ENCODE peak calls at places on chromosomes 1 and 21, in nine cellular contexts. D is mesendoderm, P is mesenchymal stem cell, N is neuronal stem cell, O is HCT116, R is SK-N-SH, X is mammary epithelial cell, I is GM23338, E is A549. U is an unnamed sample. For H3K4me1, the result is how much of the 10 kb centered on the place peaks cover.

GRCh38 chr1:217389895-217390294 is 241.0 kb downstream of the GPATCH2 start:
- DNase-seq in D (no peak), P (no peak), N (no peak), O (no peak), R (no peak), X (no peak), I (no peak), E (no peak), U (no peak)

GRCh38 chr1:192669174-192669573 is 33.2 kb downstream of the RGS13 start:
- DNase-seq in D (no peak), P (no peak), N (no peak), O (no peak), R (no peak), X (no peak), I (no peak), E (no peak), U (peak)

GRCh38 chr21:42010507-42011493 is 640 bp upstream of the ZBTB21 start:
- DNase-seq in D (peak), P (peak), N (peak), O (no peak), R (peak), X (peak), I (peak), E (peak), U (peak)

GRCh38 chr1:22388666-22389455 is 62.8 kb upstream of the ZBTB40 start:
- DNase-seq in D (peak), P (peak), N (no peak), O (no peak), R (no peak), X (peak), I (no peak), E (no peak), U (peak)

GRCh38 chr1:215526147-215526845 is 40.8 kb upstream of the KCTD3 start:
- DNase-seq in D (peak), P (peak), N (peak), O (peak), R (peak), X (peak), I (peak), E (no peak), U (peak)

GRCh38 chr1:70290248-70290647 is 64.3 kb downstream of the ANKRD13C start:
- DNase-seq in D (no peak), P (peak), N (no peak), O (no peak), R (no peak), X (peak), I (no peak), E (no peak), U (peak)

GRCh38 chr1:156703336-156703735 is 2.0 kb downstream of the CRABP2 start:
- DNase-seq in D (no peak), P (no peak), N (no peak), O (no peak), R (no peak), X (no peak), I (no peak), E (no peak), U (no peak)

GRCh38 chr1:244801246-244801645 is 34.2 kb upstream of the COX20 start:
- DNase-seq in D (peak), P (peak), N (no peak), O (peak), R (peak), X (peak), I (peak), E (peak), U (peak)

GRCh38 chr1:201143726-201144635 is 10.3 kb downstream of the TMEM9 start:
- DNase-seq in D (no peak), P (no peak), N (no peak), O (no peak), R (no peak), X (no peak), I (no peak), E (no peak), U (no peak)

GRCh38 chr1:64427879-64428278 is 42.0 kb upstream of the CACHD1 start:
- DNase-seq in D (no peak), P (no peak), N (no peak), O (no peak), R (no peak), X (no peak), I (no peak), E (no peak), U (no peak)

GRCh38 chr1:193427524-193427923 is 241.1 kb upstream of the B3GALT2 start:
- DNase-seq in D (peak), P (no peak), N (no peak), O (no peak), R (no peak), X (no peak), I (no peak), E (no peak), U (no peak)

GRCh38 chr1:173134029-173134428 is 73.1 kb downstream of the TNFSF4 start:
- DNase-seq in D (no peak), P (peak), N (no peak), O (no peak), R (no peak), X (no peak), I (no peak), E (no peak), U (peak)

GRCh38 chr1:15767941-15768340 is 9.3 kb downstream of the FBLIM1 start:
- DNase-seq in D (no peak), P (no peak), N (no peak), O (no peak), R (no peak), X (no peak), I (no peak), E (no peak), U (no peak)

GRCh38 chr21:46237474-46237873 is 8.9 kb upstream of the LSS start:
- DNase-seq in D (no peak), P (no peak), N (no peak), O (no peak), R (no peak), X (no peak), I (no peak), E (no peak), U (no peak)

GRCh38 chr1:192795913-192796312 is 12.9 kb upstream of the RGS2 start:
- DNase-seq in D (no peak), P (no peak), N (no peak), O (no peak), R (no peak), X (no peak), I (no peak), E (no peak), U (no peak)

GRCh38 chr1:107786214-107786842 is 178.7 kb downstream of the VAV3 start:
- DNase-seq in D (no peak), P (no peak), N (no peak), O (no peak), R (no peak), X (no peak), I (no peak), E (no peak), U (no peak)

GRCh38 chr1:230139741-230140140 is 72.7 kb downstream of the GALNT2 start:
- DNase-seq in D (no peak), P (peak), N (no peak), O (no peak), R (no peak), X (no peak), I (no peak), E (no peak), U (peak)

GRCh38 chr1:27145934-27146354 is 9.0 kb downstream of the SLC9A1 start:
- DNase-seq in D (peak), P (peak), N (no peak), O (no peak), R (no peak), X (peak), I (no peak), E (peak), U (peak)

GRCh38 chr1:209667103-209667502 is 8.1 kb upstream of the G0S2 start:
- DNase-seq in D (no peak), P (no peak), N (no peak), O (no peak), R (no peak), X (no peak), I (no peak), E (no peak), U (no peak)

GRCh38 chr1:47682786-47683350 is 245.0 kb downstream of the FOXD2 start:
- DNase-seq in D (no peak), P (no peak), N (no peak), O (no peak), R (no peak), X (no peak), I (no peak), E (no peak), U (no peak)

GRCh38 chr1:96660503-96660902 is 61.1 kb upstream of the PTBP2 start:
- DNase-seq in D (no peak), P (peak), N (no peak), O (no peak), R (no peak), X (peak), I (no peak), E (no peak), U (no peak)

GRCh38 chr1:94061513-94062443 is 59.2 kb downstream of the ABCA4 start:
- DNase-seq in D (peak), P (peak), N (peak), O (peak), R (peak), X (peak), I (peak), E (peak), U (peak)

GRCh38 chr1:237170149-237170548 is 128.2 kb downstream of the RYR2 start:
- DNase-seq in D (no peak), P (no peak), N (no peak), O (no peak), R (no peak), X (no peak), I (peak), E (no peak), U (no peak)

GRCh38 chr1:237166593-237167077 is 124.7 kb downstream of the RYR2 start:
- DNase-seq in D (no peak), P (no peak), N (no peak), O (no peak), R (no peak), X (no peak), I (no peak), E (no peak), U (no peak)

GRCh38 chr1:237171564-237172485 is 129.8 kb downstream of the RYR2 start:
- DNase-seq in D (no peak), P (no peak), N (no peak), O (no peak), R (peak), X (no peak), I (no peak), E (no peak), U (no peak)

GRCh38 chr1:237164406-237165352 is 122.7 kb downstream of the RYR2 start:
- DNase-seq in D (no peak), P (no peak), N (no peak), O (no peak), R (no peak), X (no peak), I (no peak), E (no peak), U (no peak)

DNA sequence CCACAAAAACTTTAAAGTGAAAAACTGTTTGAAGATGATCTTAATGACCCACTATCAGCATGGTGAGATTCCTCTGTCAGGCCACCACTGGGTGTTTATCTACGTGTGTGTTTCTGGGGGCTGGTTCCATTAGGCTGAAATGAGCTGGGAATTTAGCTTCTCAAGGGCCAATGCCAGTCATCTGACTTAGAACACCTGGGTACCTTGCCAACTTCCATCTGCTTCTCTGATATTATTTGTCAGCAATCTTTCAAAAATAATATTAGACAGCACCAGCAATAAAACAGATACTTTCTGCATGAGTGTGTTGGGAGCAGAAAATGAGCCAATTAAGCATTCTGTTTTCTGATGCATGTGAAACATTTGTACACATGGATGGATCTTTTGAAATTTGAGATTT is 124.0 kb downstream of the RYR2 start:
- DNase-seq in D (no peak), P (no peak), N (no peak), O (no peak), R (no peak), X (no peak), I (no peak), E (no peak), U (no peak)
- H3K4me2 ChIP-seq in D (no peak), P (no peak), N (no peak), O (no peak), R (no peak), X (no peak), I (no peak), E (no peak), U (no peak)

GRCh38 chr1:5220421-5220820 is 566.0 kb downstream of the AJAP1 start:
- DNase-seq in D (no peak), P (no peak), N (no peak), O (no peak), R (no peak), X (no peak), I (no peak), E (no peak), U (no peak)
- H3K4me1 ChIP-seq in D (under half), P (under half), N (under half), O (under half), R (under half), X (under half), I (under half), E (under half), U (under half)

DNA sequence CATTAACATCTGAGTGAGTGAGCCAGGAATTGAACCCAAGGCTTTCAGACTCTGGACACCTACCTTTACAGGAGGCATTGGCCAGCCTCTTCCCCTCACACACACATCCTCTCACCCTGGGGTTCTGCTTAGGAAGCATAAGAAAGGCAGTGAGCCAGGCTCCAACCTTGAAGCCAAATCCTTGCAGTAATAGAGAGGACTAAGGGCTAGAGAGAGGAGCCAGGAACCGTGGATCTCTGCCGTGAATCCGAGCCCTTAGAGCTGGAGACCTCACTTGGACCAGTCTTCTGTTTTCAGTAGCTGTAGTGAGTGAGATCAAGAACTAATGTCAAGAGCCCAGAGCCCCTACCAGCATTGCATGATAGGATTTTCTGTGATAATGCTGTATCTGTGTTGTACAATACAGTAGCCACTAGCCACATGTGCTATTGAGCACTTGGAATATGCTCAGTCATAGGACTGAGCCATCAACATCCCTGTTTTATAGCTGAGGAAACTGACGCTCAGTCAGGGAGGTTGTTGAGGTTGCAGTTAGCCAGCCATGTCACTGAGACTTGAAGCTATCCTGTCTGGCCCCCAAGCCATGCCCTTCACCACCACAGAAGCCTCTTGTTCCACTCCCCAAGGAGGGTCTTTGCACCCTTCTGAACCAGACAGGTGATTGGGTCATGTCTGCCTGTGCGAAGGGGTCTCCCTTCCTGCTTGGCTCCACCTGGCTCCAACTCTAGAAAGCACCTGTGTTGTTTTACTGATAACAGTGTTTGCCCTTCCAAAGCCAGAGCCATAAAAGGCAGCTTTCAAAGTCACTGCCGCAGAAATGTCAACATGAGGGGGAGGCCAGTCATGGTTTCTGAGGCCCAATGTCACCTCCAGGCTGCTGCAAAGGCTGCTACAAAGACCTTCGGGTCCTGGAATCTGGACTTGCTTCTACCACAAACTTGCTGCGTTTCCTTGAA is 101.1 kb upstream of the JUN start:
- DNase-seq in D (no peak), P (no peak), N (no peak), O (no peak), R (no peak), X (no peak), I (no peak), E (no peak), U (peak)
- H3K27ac ChIP-seq in D (no peak), P (no peak), N (no peak), O (no peak), R (no peak), X (no peak), I (no peak), E (peak), U (no peak)

GRCh38 chr1:8914471-8914870 is 31.2 kb upstream of the CA6 start:
- DNase-seq in D (peak), P (no peak), N (no peak), O (no peak), R (no peak), X (no peak), I (no peak), E (no peak), U (no peak)

GRCh38 chr1:8910331-8910730 is 31.8 kb upstream of the ENO1 start:
- DNase-seq in D (peak), P (no peak), N (no peak), O (no peak), R (no peak), X (no peak), I (no peak), E (no peak), U (no peak)

GRCh38 chr1:8910914-8911313 is 32.4 kb upstream of the ENO1 start:
- DNase-seq in D (no peak), P (peak), N (no peak), O (no peak), R (no peak), X (peak), I (no peak), E (no peak), U (no peak)

GRCh38 chr1:8913457-8913856 is 32.2 kb upstream of the CA6 start:
- DNase-seq in D (no peak), P (no peak), N (no peak), O (no peak), R (no peak), X (no peak), I (no peak), E (no peak), U (no peak)

DNA sequence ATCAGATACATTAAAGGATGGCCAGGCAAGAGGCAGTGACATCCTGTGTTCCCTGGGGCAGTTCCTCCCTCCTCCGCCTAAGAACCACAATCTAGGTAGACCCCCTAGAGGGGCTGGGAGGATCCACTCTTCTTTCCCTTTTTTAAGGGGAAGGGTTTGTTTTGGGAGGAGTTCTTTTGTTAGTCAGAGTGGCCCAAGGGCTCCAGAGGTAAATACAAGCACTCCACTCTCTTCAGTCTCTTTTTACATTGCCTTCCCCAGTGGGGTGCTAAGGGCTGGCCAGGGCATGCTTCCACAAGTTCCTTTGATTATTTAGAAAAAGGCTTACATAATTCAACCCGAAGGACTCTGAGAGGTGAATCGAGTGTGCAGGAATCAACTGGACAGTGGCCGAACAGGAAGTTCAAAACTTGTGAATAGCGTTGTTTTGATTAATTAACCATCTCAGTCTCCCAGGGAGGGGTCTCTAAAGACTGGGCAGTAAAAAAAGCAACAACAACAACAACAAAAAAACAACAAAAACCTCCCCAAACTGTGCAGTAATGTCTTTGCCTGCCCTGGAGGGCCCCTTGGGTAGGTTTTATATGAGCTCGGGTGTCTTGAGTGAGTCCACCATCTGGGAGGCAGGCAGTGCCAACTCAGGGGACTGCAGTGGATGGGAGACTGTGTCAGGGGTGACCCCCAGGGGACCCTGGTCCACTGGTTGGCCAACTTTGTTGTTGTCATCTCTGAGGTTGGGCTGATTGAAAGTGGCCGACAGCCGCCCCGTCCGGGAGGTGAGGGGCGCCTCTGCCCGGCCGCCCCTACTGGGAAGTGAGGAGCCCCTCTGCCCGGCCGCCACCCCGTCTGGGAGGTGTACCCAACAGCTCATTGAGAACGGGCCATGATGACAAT is 33.2 kb upstream of the ENO1 start:
- DNase-seq in D (peak), P (no peak), N (no peak), O (no peak), R (no peak), X (peak), I (peak), E (no peak), U (no peak)
- H3K4me2 ChIP-seq in D (no peak), P (no peak), N (no peak), O (no peak), R (no peak), X (peak), I (no peak), E (peak), U (no peak)

GRCh38 chr1:42170779-42171621 is 6.5 kb upstream of the GUCA2A start:
- DNase-seq in D (peak), P (no peak), N (no peak), O (no peak), R (no peak), X (no peak), I (no peak), E (no peak), U (no peak)

GRCh38 chr1:42171679-42172266 is 7.2 kb upstream of the GUCA2A start:
- DNase-seq in D (peak), P (no peak), N (no peak), O (no peak), R (no peak), X (no peak), I (no peak), E (no peak), U (no peak)

GRCh38 chr1:42173961-42174715 is 9.6 kb upstream of the GUCA2A start:
- DNase-seq in D (no peak), P (no peak), N (no peak), O (no peak), R (no peak), X (peak), I (no peak), E (no peak), U (peak)

GRCh38 chr1:42173155-42173933 is 8.8 kb upstream of the GUCA2A start:
- DNase-seq in D (peak), P (peak), N (peak), O (no peak), R (peak), X (peak), I (peak), E (peak), U (peak)

GRCh38 chr1:42172394-42173133 is 8.0 kb upstream of the GUCA2A start:
- DNase-seq in D (no peak), P (peak), N (no peak), O (no peak), R (peak), X (no peak), I (no peak), E (no peak), U (no peak)
- H3K4me1 ChIP-seq in D (under half), P (under half), N (under half), O (under half), R (under half), X (half or more), I (under half), E (under half), U (half or more)

GRCh38 chr21:34807881-34808568 is 139.2 kb downstream of the CLIC6 start:
- DNase-seq in D (no peak), P (peak), N (no peak), O (peak), R (no peak), X (peak), I (no peak), E (peak), U (peak)

GRCh38 chr21:34810786-34811185 is 142.0 kb downstream of the CLIC6 start:
- DNase-seq in D (no peak), P (no peak), N (no peak), O (no peak), R (no peak), X (no peak), I (no peak), E (no peak), U (no peak)

GRCh38 chr21:34807146-34807880 is 138.5 kb downstream of the CLIC6 start:
- DNase-seq in D (peak), P (peak), N (no peak), O (no peak), R (no peak), X (peak), I (no peak), E (peak), U (peak)

GRCh38 chr21:34809822-34810221 is 141.0 kb downstream of the CLIC6 start:
- DNase-seq in D (no peak), P (no peak), N (no peak), O (no peak), R (no peak), X (no peak), I (no peak), E (no peak), U (no peak)

GRCh38 chr21:34808569-34809204 is 139.9 kb downstream of the CLIC6 start:
- DNase-seq in D (no peak), P (peak), N (no peak), O (no peak), R (no peak), X (peak), I (no peak), E (no peak), U (no peak)
- H3K27ac ChIP-seq in D (no peak), P (peak), N (no peak), O (peak), R (peak), X (peak), I (no peak), E (peak), U (peak)

U was measured in PC-3.